ENCODE peak calls at places on chromosomes 1 and 21, in seven cellular contexts. K is iris pigment epithelial cell; Q is Panc1; C is BJ; G is small intestine; T is naive thymus-derived CD4-positive, alpha-beta T cell; I is esophagus muscularis mucosa. P is an unnamed sample.

GRCh38 chr21:46393451-46393940 is 65.2 kb upstream of the DIP2A start:
- DNase-seq in K (no peak), Q (no peak), C (no peak), G (no peak), T (no peak), I (no peak), P (no peak)

GRCh38 chr1:35769759-35770446 is at the start of gene CLSPN:
- DNase-seq in K (peak), Q (peak), C (peak), G (peak), T (peak), I (peak), P (peak)

GRCh38 chr1:39255212-39255611 is 50.7 kb downstream of the MACF1 start:
- DNase-seq in K (peak), Q (no peak), C (no peak), G (no peak), T (no peak), I (no peak), P (no peak)

GRCh38 chr1:116666090-116666489 is 1.4 kb downstream of the IGSF3 start:
- DNase-seq in K (no peak), Q (no peak), C (no peak), G (peak), T (no peak), I (no peak), P (no peak)

GRCh38 chr1:93042134-93042821 is 36.8 kb upstream of the MTF2 start:
- DNase-seq in K (no peak), Q (no peak), C (no peak), G (peak), T (peak), I (no peak), P (no peak)

GRCh38 chr21:33799378-33800090 is 116.1 kb downstream of the ATP5PO start:
- DNase-seq in K (no peak), Q (no peak), C (no peak), G (peak), T (no peak), I (no peak), P (no peak)

GRCh38 chr1:192167941-192168685 is 9.9 kb downstream of the RGS18 start:
- DNase-seq in K (peak), Q (no peak), C (no peak), G (no peak), T (no peak), I (no peak), P (no peak)

GRCh38 chr1:19463204-19463803 is 22.0 kb downstream of the CAPZB start:
- DNase-seq in K (no peak), Q (no peak), C (no peak), G (peak), T (peak), I (no peak), P (peak)

GRCh38 chr21:26835027-26835713 is 10.0 kb downstream of the ADAMTS1 start:
- DNase-seq in K (peak), Q (no peak), C (peak), G (no peak), T (no peak), I (no peak), P (no peak)

GRCh38 chr21:42061866-42062542 is 9.1 kb upstream of the UMODL1 start:
- DNase-seq in K (no peak), Q (no peak), C (no peak), G (peak), T (peak), I (no peak), P (peak)

GRCh38 chr1:64822621-64823020 is 77.7 kb downstream of the RAVER2 start:
- DNase-seq in K (peak), Q (peak), C (peak), G (no peak), T (no peak), I (no peak), P (no peak)

GRCh38 chr1:54885863-54886723 is 902 bp downstream of the DHCR24 start:
- DNase-seq in K (no peak), Q (no peak), C (no peak), G (peak), T (no peak), I (no peak), P (no peak)

GRCh38 chr1:100353073-100353801 is 931 bp downstream of the CDC14A start:
- DNase-seq in K (no peak), Q (no peak), C (no peak), G (peak), T (peak), I (no peak), P (peak)

GRCh38 chr1:171434717-171435346 is 50.5 kb upstream of the PRRC2C start:
- DNase-seq in K (peak), Q (no peak), C (peak), G (peak), T (peak), I (no peak), P (no peak)

GRCh38 chr1:216794541-216795055 is 71.4 kb upstream of the ESRRG start:
- DNase-seq in K (no peak), Q (no peak), C (no peak), G (no peak), T (no peak), I (no peak), P (no peak)

GRCh38 chr1:2376931-2377672 is 14.3 kb downstream of the MORN1 start:
- DNase-seq in K (no peak), Q (no peak), C (no peak), G (no peak), T (no peak), I (no peak), P (no peak)

GRCh38 chr1:67135354-67135753 is 584 bp upstream of the C1orf141 start:
- DNase-seq in K (peak), Q (no peak), C (peak), G (no peak), T (no peak), I (no peak), P (no peak)

GRCh38 chr1:111813440-111814304 is 58.0 kb downstream of the DDX20 start:
- DNase-seq in K (no peak), Q (no peak), C (no peak), G (no peak), T (no peak), I (no peak), P (peak)

GRCh38 chr1:19654386-19654785 is 10.3 kb downstream of the NBL1 start:
- DNase-seq in K (peak), Q (no peak), C (no peak), G (no peak), T (no peak), I (no peak), P (no peak)

GRCh38 chr1:36947384-36947783 is 86.9 kb downstream of the GRIK3 start:
- DNase-seq in K (no peak), Q (no peak), C (no peak), G (no peak), T (no peak), I (no peak), P (no peak)

GRCh38 chr1:234957330-234958065 is 171.1 kb downstream of the TOMM20 start:
- DNase-seq in K (peak), Q (no peak), C (no peak), G (peak), T (no peak), I (no peak), P (no peak)

GRCh38 chr1:1176931-1177330 is 3.3 kb downstream of the TTLL10 start:
- DNase-seq in K (no peak), Q (no peak), C (no peak), G (no peak), T (no peak), I (no peak), P (no peak)

GRCh38 chr1:1470626-1471388 is 758 bp upstream of the ATAD3B start:
- DNase-seq in K (no peak), Q (peak), C (no peak), G (peak), T (peak), I (no peak), P (peak)

GRCh38 chr1:71193153-71193552 is 112.3 kb upstream of the ZRANB2 start:
- DNase-seq in K (peak), Q (no peak), C (no peak), G (no peak), T (no peak), I (no peak), P (no peak)

GRCh38 chr1:76826072-76826827 is 41.0 kb upstream of the ST6GALNAC5 start:
- DNase-seq in K (peak), Q (no peak), C (peak), G (no peak), T (no peak), I (no peak), P (no peak)

GRCh38 chr1:1308756-1309524 is 543 bp downstream of the PUSL1 start:
- DNase-seq in K (peak), Q (no peak), C (no peak), G (peak), T (no peak), I (no peak), P (no peak)

GRCh38 chr1:89088597-89088996 is 23.6 kb upstream of the GBP1 start:
- DNase-seq in K (no peak), Q (no peak), C (no peak), G (no peak), T (no peak), I (no peak), P (no peak)